ENCODE peak calls at places on chromosomes 6 and 20, in seven cellular contexts. J is nephron progenitor cell, B is heart left ventricle, Z is cardiac fibroblast, P is progenitor cell of endocrine pancreas, A is tibial artery, K is dorsolateral prefrontal cortex. Q is an unnamed sample.

GRCh38 chr20:5569021-5569420 is 181.2 kb upstream of the SHLD1 start:
- DNase-seq in J (no peak), B (no peak), Z (peak; percentile 73), P (no peak), A (no peak), K (peak; percentile 60), Q (peak; percentile 58)

GRCh38 chr6:37396571-37397185 is 36.3 kb upstream of the CMTR1 start:
- DNase-seq in J (no peak), B (no peak), Z (peak; percentile 90), P (no peak), A (no peak), K (no peak), Q (peak; percentile 84)

GRCh38 chr6:139753198-139753861 is 378.9 kb upstream of the CITED2 start:
- DNase-seq in J (no peak), B (no peak), Z (peak; percentile 86), P (no peak), A (no peak), K (no peak), Q (peak; percentile 81)

GRCh38 chr20:41081276-41081814 is 52.7 kb downstream of the TOP1 start:
- DNase-seq in J (no peak), B (no peak), Z (no peak), P (no peak), A (no peak), K (no peak), Q (no peak)

GRCh38 chr6:18241208-18241836 is 23.0 kb downstream of the DEK start:
- DNase-seq in J (no peak), B (no peak), Z (no peak), P (no peak), A (no peak), K (no peak), Q (peak; percentile 22)

GRCh38 chr20:32482251-32483220 is 102.6 kb downstream of the NOL4L start:
- DNase-seq in J (peak; percentile 69), B (peak; percentile 71), Z (peak; percentile 21), P (peak; percentile 48), A (peak; percentile 40), K (no peak), Q (no peak)

GRCh38 chr6:169719117-169719516 is 5.2 kb downstream of the PHF10 start:
- DNase-seq in J (no peak), B (no peak), Z (no peak), P (no peak), A (no peak), K (no peak), Q (no peak)

GRCh38 chr6:113083947-113084346 is 736.8 kb downstream of the RFPL4B start:
- DNase-seq in J (no peak), B (no peak), Z (no peak), P (no peak), A (no peak), K (no peak), Q (no peak)

GRCh38 chr6:132830236-132830799 is 15.9 kb downstream of the RPS12 start:
- DNase-seq in J (no peak), B (no peak), Z (peak; percentile 60), P (no peak), A (no peak), K (no peak), Q (peak; percentile 37)
- TF ChIP-seq CTCF in J (peak; percentile 65), B (peak; percentile 46), Z (peak; percentile 51), P (peak; percentile 73), A (peak; percentile 40), K (peak; percentile 59), Q (peak; percentile 49)

GRCh38 chr6:117711369-117711768 is 36.1 kb downstream of the NUS1 start:
- DNase-seq in J (no peak), B (no peak), Z (no peak), P (no peak), A (no peak), K (no peak), Q (no peak)
- TF ChIP-seq CTCF in J (no peak), B (no peak), Z (no peak), P (no peak), A (no peak), K (no peak), Q (no peak)

GRCh38 chr6:152164957-152165356 is 357.5 kb downstream of the ESR1 start:
- DNase-seq in J (no peak), B (no peak), Z (no peak), P (no peak), A (no peak), K (no peak), Q (no peak)
- TF ChIP-seq CTCF in J (no peak), B (peak; percentile 11), Z (no peak), P (no peak), A (no peak), K (no peak), Q (no peak)

GRCh38 chr20:10078403-10078802 is 43.6 kb downstream of the ANKEF1 start:
- DNase-seq in J (no peak), B (no peak), Z (no peak), P (no peak), A (no peak), K (no peak), Q (no peak)
- TF ChIP-seq CTCF in J (no peak), B (no peak), Z (no peak), P (no peak), A (no peak), K (no peak), Q (no peak)

DNA sequence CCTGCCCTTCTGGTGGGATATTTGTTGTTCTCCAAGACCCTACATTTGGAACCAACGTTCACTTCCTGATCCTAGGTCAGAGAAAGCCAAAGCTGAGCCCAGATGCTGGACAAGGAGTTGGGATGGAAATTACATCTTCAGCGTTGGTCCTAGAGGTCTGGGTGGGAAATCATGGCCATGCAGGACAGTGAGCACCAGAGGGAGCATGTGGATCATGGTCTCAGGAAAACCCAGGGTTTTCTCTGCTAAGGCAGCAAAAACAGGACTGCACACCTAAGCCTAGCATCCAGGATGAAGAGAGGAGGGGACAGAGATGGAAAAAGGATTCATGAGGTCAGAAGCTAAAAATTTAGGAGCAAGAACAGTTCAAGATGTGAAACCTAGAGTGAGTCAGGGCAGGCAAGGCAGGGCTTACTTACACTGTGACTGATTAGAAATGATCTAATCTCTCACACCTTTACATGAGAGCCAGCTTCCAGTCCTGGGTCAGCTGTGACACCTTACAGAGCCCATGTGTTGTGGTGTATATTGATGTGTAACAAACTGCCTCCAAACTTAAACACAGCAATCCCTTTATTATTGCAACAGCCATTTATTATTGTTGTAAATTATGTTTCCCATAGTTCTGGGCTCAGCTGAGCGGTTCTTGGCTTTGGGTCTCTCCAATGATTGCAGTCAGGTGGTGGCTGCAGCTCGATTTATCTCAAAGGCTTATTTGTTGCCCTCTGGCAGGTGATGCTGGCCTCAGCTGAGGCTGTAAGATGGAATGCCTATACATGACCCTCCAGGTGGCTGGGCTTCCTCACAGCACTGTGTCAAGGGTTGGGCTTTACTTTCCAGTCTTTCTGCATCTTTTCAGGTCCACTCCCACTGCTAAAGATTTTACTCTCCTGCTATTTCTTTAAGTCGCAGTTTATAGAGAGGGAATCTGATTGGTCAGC is 6.5 kb downstream of the C20orf202 start:
- DNase-seq in J (no peak), B (no peak), Z (no peak), P (no peak), A (no peak), K (no peak), Q (peak; percentile 16)
- TF ChIP-seq CTCF in J (peak; percentile 10), B (no peak), Z (peak; percentile 39), P (peak; percentile 14), A (no peak), K (no peak), Q (peak; percentile 33)